ENCODE peak calls at places on chromosome 1, in six cellular contexts. J is activated T-cell treated with anti-CD3 and anti-CD28 coated beads, Interleukin-2, amount 50 U/mL, for 72 hours; Y is endothelial cell of umbilical vein; V is tibial nerve; Q is small intestine; O is stimulated activated CD8-positive, alpha-beta memory T cell treated with anti-CD3 and anti-CD28 coated beads, Interleukin-15, amount 100 ng/mL, for 4 hours. B is an unnamed sample.

GRCh38 chr1:93817819-93818569 is 61.0 kb downstream of the DNTTIP2 start:
- DNase-seq in J (peak; percentile 56), Y (no peak), V (no peak), Q (no peak), O (peak; percentile 7), B (no peak)

GRCh38 chr1:33560680-33561079 is 88.2 kb downstream of the ZSCAN20 start:
- DNase-seq in J (no peak), Y (no peak), V (no peak), Q (no peak), O (no peak), B (no peak)

GRCh38 chr1:56703747-56704146 is 58.6 kb downstream of the PRKAA2 start:
- DNase-seq in J (no peak), Y (no peak), V (no peak), Q (no peak), O (no peak), B (no peak)

GRCh38 chr1:230071316-230071715 is 4.3 kb downstream of the GALNT2 start:
- DNase-seq in J (no peak), Y (no peak), V (no peak), Q (no peak), O (no peak), B (no peak)

GRCh38 chr1:20551945-20552727 is at the start of gene FAM43B:
- DNase-seq in J (peak; percentile 8), Y (peak; percentile 16), V (peak; percentile 26), Q (no peak), O (no peak), B (no peak)

GRCh38 chr1:117093870-117094621 is 27.5 kb downstream of the TRIM45 start:
- DNase-seq in J (peak; percentile 49), Y (peak; percentile 90), V (no peak), Q (peak; percentile 66), O (no peak), B (peak; percentile 91)

GRCh38 chr1:149936076-149936991 is at the start of gene MTMR11:
- DNase-seq in J (no peak), Y (no peak), V (peak; percentile 49), Q (peak; percentile 93), O (no peak), B (no peak)

GRCh38 chr1:84672080-84672735 is 18.1 kb downstream of the SSX2IP start:
- DNase-seq in J (no peak), Y (no peak), V (no peak), Q (no peak), O (no peak), B (no peak)

GRCh38 chr1:145955436-145955835 is 2.4 kb downstream of the LIX1L start:
- DNase-seq in J (no peak), Y (peak; percentile 23), V (no peak), Q (no peak), O (no peak), B (no peak)

GRCh38 chr1:78464449-78464891 is 26.3 kb upstream of the PTGFR start:
- DNase-seq in J (no peak), Y (no peak), V (no peak), Q (no peak), O (no peak), B (no peak)

GRCh38 chr1:184804220-184804619 is 49.6 kb upstream of the EDEM3 start:
- DNase-seq in J (no peak), Y (no peak), V (no peak), Q (no peak), O (no peak), B (no peak)